ENCODE peak calls at places on chromosomes 3 and 15, in six cellular contexts. E is NT2/D1, R is GM23248, T is fibroblast of lung, Q is IMR-90, N is colonic mucosa. W is an unnamed sample.
A peak's percentile ranks its signal among the peaks of the same experiment; 100 is the strongest.

GRCh38 chr3:181133832-181134231 is 144.3 kb upstream of the DNAJC19 start:
- DNase-seq in R (no peak), Q (no peak), T (no peak), N (no peak), E (no peak), W (no peak)

GRCh38 chr3:157160652-157161480 is 919 bp upstream of the CCNL1 start:
- DNase-seq in Q (peak; percentile 94), R (peak; percentile 98), N (peak; percentile 89), E (no peak), T (peak; percentile 96), W (peak; percentile 98)

GRCh38 chr3:61563614-61564404 is 2.4 kb downstream of the PTPRG start:
- DNase-seq in N (peak; percentile 20), E (no peak), T (no peak), R (peak; percentile 48), Q (no peak), W (peak; percentile 43)

GRCh38 chr15:64209680-64210334 is 47.0 kb upstream of the PPIB start:
- DNase-seq in Q (peak; percentile 64), N (no peak), R (peak; percentile 64), E (no peak), T (peak; percentile 74), W (peak; percentile 79)

GRCh38 chr3:2097641-2098191 is 950 bp upstream of the CNTN4 start:
- DNase-seq in T (peak; percentile 21), R (no peak), Q (no peak), E (no peak), N (peak; percentile 57), W (peak; percentile 1)

GRCh38 chr15:63104727-63105126 is 16.9 kb upstream of the LACTB start:
- DNase-seq in Q (peak; percentile 53), T (peak; percentile 83), E (no peak), N (no peak), R (peak; percentile 54), W (peak; percentile 47)

GRCh38 chr3:61530355-61530754 is 31.0 kb upstream of the PTPRG start:
- DNase-seq in Q (peak; percentile 28), N (no peak), R (peak; percentile 41), T (peak; percentile 58), E (peak; percentile 69), W (peak; percentile 19)

GRCh38 chr15:90889313-90889730 is 5.0 kb downstream of the FES start:
- DNase-seq in R (no peak), E (no peak), T (no peak), Q (no peak), N (no peak), W (no peak)

GRCh38 chr3:126308394-126309125 is 48.6 kb downstream of the KLF15 start:
- DNase-seq in R (no peak), N (no peak), E (no peak), Q (no peak), T (no peak), W (no peak)

GRCh38 chr3:58230876-58231552 is 6.6 kb upstream of the ABHD6 start:
- DNase-seq in E (no peak), Q (no peak), R (no peak), N (no peak), T (no peak), W (no peak)

GRCh38 chr15:45180201-45180600 is 7.6 kb downstream of the SHF start:
- DNase-seq in N (no peak), T (no peak), Q (no peak), E (no peak), R (no peak), W (no peak)

GRCh38 chr3:171718493-171719205 is 91.6 kb downstream of the PLD1 start:
- DNase-seq in N (no peak), R (no peak), T (no peak), Q (no peak), E (peak; percentile 46), W (no peak)

GRCh38 chr15:39077998-39078397 is 502.9 kb upstream of the THBS1 start:
- DNase-seq in E (no peak), N (no peak), T (no peak), Q (no peak), R (peak; percentile 32), W (no peak)

GRCh38 chr3:46893763-46894162 is 16.2 kb downstream of the PTH1R start:
- DNase-seq in N (no peak), R (no peak), E (no peak), Q (no peak), T (no peak), W (no peak)

GRCh38 chr15:26095710-26096330 is 232.7 kb upstream of the ATP10A start:
- DNase-seq in T (no peak), Q (no peak), N (no peak), R (peak; percentile 31), E (no peak), W (no peak)

GRCh38 chr3:9762871-9763270 is 6.9 kb downstream of the CAMK1 start:
- DNase-seq in Q (no peak), N (no peak), E (no peak), T (no peak), R (no peak), W (no peak)

GRCh38 chr3:24838533-24838932 is 343.9 kb upstream of the THRB start:
- DNase-seq in R (no peak), T (no peak), N (no peak), Q (no peak), E (no peak), W (peak; percentile 9)

GRCh38 chr15:33107950-33108349 is 86.6 kb downstream of the FMN1 start:
- DNase-seq in T (peak; percentile 35), R (peak; percentile 73), Q (peak; percentile 54), N (no peak), E (no peak), W (peak; percentile 10)

GRCh38 chr3:23840521-23840920 is 34.8 kb downstream of the UBE2E1 start:
- DNase-seq in Q (no peak), N (no peak), T (no peak), E (no peak), R (no peak), W (no peak)

GRCh38 chr3:17030956-17031652 is 146.3 kb downstream of the PLCL2 start:
- DNase-seq in N (no peak), E (no peak), R (peak; percentile 35), Q (no peak), T (no peak), W (no peak)

GRCh38 chr3:23747841-23748240 is 57.9 kb upstream of the UBE2E1 start:
- DNase-seq in N (no peak), T (no peak), E (no peak), Q (no peak), R (no peak), W (no peak)

GRCh38 chr3:160768918-160769317 is 12.9 kb downstream of the PPM1L start:
- DNase-seq in E (no peak), Q (no peak), T (no peak), R (no peak), N (no peak), W (no peak)

GRCh38 chr15:88423331-88423730 is 43.9 kb downstream of the MRPL46 start:
- DNase-seq in E (no peak), Q (no peak), T (no peak), N (no peak), R (no peak), W (no peak)

GRCh38 chr15:70855764-70856163 is 1.8 kb upstream of the LARP6 start:
- DNase-seq in T (no peak), E (no peak), Q (peak; percentile 22), N (no peak), R (peak; percentile 41), W (no peak)
- H3K9ac ChIP-seq in T (no peak overlapping the region), E (no peak overlapping the region), Q (peak overlapping the region; percentile 58), N (no peak overlapping the region), R (peak overlapping the region; percentile 96), W (peak overlapping the region; percentile 76)

GRCh38 chr3:69087030-69087791 is 2.5 kb downstream of the ARL6IP5 start:
- DNase-seq in R (no peak), N (no peak), T (no peak), E (no peak), Q (no peak), W (no peak)
- H3K4me1 ChIP-seq in R (peaks cover 61% of the 10 kb centered on the region), N (peaks cover 22% of the 10 kb centered on the region), T (peaks cover 43% of the 10 kb centered on the region), E (no peaks in the 10 kb centered on the region), Q (peaks cover 14% of the 10 kb centered on the region), W (peaks cover 72% of the 10 kb centered on the region)

GRCh38 chr15:67746022-67746421 is 79.3 kb upstream of the SKOR1 start:
- DNase-seq in N (no peak), Q (peak; percentile 36), E (no peak), R (peak; percentile 79), T (peak; percentile 80), W (peak; percentile 86)
- H3K9ac ChIP-seq in N (no peak overlapping the region), Q (no peak overlapping the region), E (no peak overlapping the region), R (peak overlapping the region; percentile 44), T (no peak overlapping the region), W (peak overlapping the region; percentile 36)

GRCh38 chr3:155293518-155293917 is at the start of gene STRIT1:
- DNase-seq in E (no peak), Q (no peak), N (no peak), T (no peak), R (no peak), W (no peak)
- H3K4me1 ChIP-seq in E (no peaks in the 10 kb centered on the region), Q (no peaks in the 10 kb centered on the region), N (no peaks in the 10 kb centered on the region), T (no peaks in the 10 kb centered on the region), R (no peaks in the 10 kb centered on the region), W (peaks cover 18% of the 10 kb centered on the region)

W was measured in adipocyte.